ENCODE peak calls at places on chromosomes 5 and 9, in seven cellular contexts. One of them, this sample, is unnamed.

GRCh38 chr5:157046041-157046440 is 12.9 kb downstream of the HAVCR1 start:
- DNase-seq in WERI-Rb-1: peak
- DNase-seq in upper lobe of right lung: no peak
- DNase-seq in fibroblast of mammary gland: peak
- DNase-seq in colonic mucosa: peak
- DNase-seq in HFF-Myc: peak
- DNase-seq in GM12878: no peak
- DNase-seq in this sample: peak

GRCh38 chr5:57696005-57696755 is 213.6 kb upstream of the ACTBL2 start:
- DNase-seq in HFF-Myc: no peak
- DNase-seq in upper lobe of right lung: no peak
- DNase-seq in WERI-Rb-1: no peak
- DNase-seq in GM12878: no peak
- DNase-seq in colonic mucosa: no peak
- DNase-seq in fibroblast of mammary gland: no peak
- DNase-seq in this sample: no peak

GRCh38 chr5:82365744-82366228 is 87.6 kb upstream of the RPS23 start:
- DNase-seq in colonic mucosa: no peak
- DNase-seq in upper lobe of right lung: no peak
- DNase-seq in WERI-Rb-1: no peak
- DNase-seq in HFF-Myc: no peak
- DNase-seq in GM12878: no peak
- DNase-seq in fibroblast of mammary gland: peak
- DNase-seq in this sample: peak

GRCh38 chr9:111657051-111657450 is 4.4 kb upstream of the GNG10 start:
- DNase-seq in fibroblast of mammary gland: no peak
- DNase-seq in GM12878: no peak
- DNase-seq in WERI-Rb-1: no peak
- DNase-seq in HFF-Myc: no peak
- DNase-seq in upper lobe of right lung: no peak
- DNase-seq in colonic mucosa: no peak
- DNase-seq in this sample: no peak

GRCh38 chr9:23088932-23089364 is 642.3 kb downstream of the DMRTA1 start:
- DNase-seq in upper lobe of right lung: no peak
- DNase-seq in fibroblast of mammary gland: no peak
- DNase-seq in HFF-Myc: no peak
- DNase-seq in colonic mucosa: no peak
- DNase-seq in WERI-Rb-1: peak
- DNase-seq in GM12878: no peak
- DNase-seq in this sample: peak

GRCh38 chr9:15349892-15350761 is 43.1 kb upstream of the TTC39B start:
- DNase-seq in colonic mucosa: peak
- DNase-seq in GM12878: no peak
- DNase-seq in HFF-Myc: no peak
- DNase-seq in upper lobe of right lung: no peak
- DNase-seq in WERI-Rb-1: no peak
- DNase-seq in fibroblast of mammary gland: peak
- DNase-seq in this sample: no peak

GRCh38 chr5:177154003-177154643 is 20.6 kb downstream of the NSD1 start:
- DNase-seq in GM12878: no peak
- DNase-seq in HFF-Myc: no peak
- DNase-seq in colonic mucosa: peak
- DNase-seq in fibroblast of mammary gland: peak
- DNase-seq in upper lobe of right lung: no peak
- DNase-seq in WERI-Rb-1: no peak
- DNase-seq in this sample: no peak

GRCh38 chr9:2085719-2086515 is 70.8 kb downstream of the SMARCA2 start:
- DNase-seq in upper lobe of right lung: no peak
- DNase-seq in GM12878: no peak
- DNase-seq in colonic mucosa: no peak
- DNase-seq in fibroblast of mammary gland: peak
- DNase-seq in WERI-Rb-1: no peak
- DNase-seq in HFF-Myc: peak
- DNase-seq in this sample: no peak

DNA sequence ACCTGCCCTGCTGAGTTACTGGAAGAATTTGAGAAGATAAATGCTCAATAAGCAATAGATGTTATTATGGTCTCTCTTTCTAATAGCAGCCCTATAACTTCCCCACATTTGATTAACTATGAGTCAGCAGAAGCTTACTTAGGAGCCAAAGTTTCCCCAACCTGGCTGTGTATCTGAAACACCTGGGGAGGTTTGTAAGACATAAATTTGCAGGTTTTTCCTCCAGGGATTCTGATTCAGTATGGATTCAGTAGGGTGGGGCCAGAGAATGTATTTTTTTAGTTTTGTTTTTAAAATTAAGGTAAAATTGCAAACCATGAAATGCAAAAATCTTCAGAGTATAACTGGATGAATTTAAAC is 44.9 kb upstream of the GNPDA1 start:
- DNase-seq in HFF-Myc: no peak
- DNase-seq in colonic mucosa: no peak
- DNase-seq in upper lobe of right lung: no peak
- DNase-seq in GM12878: no peak
- DNase-seq in fibroblast of mammary gland: no peak
- DNase-seq in WERI-Rb-1: no peak
- DNase-seq in this sample: no peak
- H3K4me3 ChIP-seq in HFF-Myc: no peak
- H3K4me3 ChIP-seq in colonic mucosa: no peak
- H3K4me3 ChIP-seq in upper lobe of right lung: no peak
- H3K4me3 ChIP-seq in GM12878: no peak
- H3K4me3 ChIP-seq in fibroblast of mammary gland: no peak
- H3K4me3 ChIP-seq in WERI-Rb-1: no peak
- H3K4me3 ChIP-seq in this sample: no peak

GRCh38 chr5:54844905-54845566 is 140.4 kb downstream of the ESM1 start:
- DNase-seq in HFF-Myc: peak
- DNase-seq in colonic mucosa: no peak
- DNase-seq in GM12878: peak
- DNase-seq in fibroblast of mammary gland: peak
- DNase-seq in upper lobe of right lung: no peak
- DNase-seq in WERI-Rb-1: no peak
- DNase-seq in this sample: peak
- TF ChIP-seq CTCF in HFF-Myc: no peak
- TF ChIP-seq CTCF in colonic mucosa: peak
- TF ChIP-seq CTCF in GM12878: peak
- TF ChIP-seq CTCF in fibroblast of mammary gland: peak
- TF ChIP-seq CTCF in upper lobe of right lung: peak
- TF ChIP-seq CTCF in WERI-Rb-1: no peak
- TF ChIP-seq CTCF in this sample: peak

DNA sequence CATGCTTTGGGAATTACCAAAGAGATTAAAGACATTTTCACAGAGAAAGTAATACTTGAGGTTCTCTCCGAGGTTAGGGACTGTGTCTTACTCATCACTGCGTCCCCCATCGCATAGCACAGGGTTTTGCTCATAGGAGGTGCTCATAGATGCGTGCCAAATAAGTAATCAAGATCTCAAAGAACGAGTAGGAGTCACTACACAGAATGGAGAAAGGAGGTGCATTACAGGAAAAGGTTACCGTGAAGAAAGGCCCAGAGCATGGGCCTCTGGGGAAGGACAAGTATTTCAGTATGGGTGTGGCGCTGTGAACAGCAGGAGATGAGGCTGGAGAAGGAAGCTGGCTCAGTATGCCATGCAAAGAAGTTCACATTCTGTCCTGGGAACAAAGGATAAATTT is 182.4 kb downstream of the ACTL7B start:
- DNase-seq in upper lobe of right lung: no peak
- DNase-seq in GM12878: no peak
- DNase-seq in colonic mucosa: no peak
- DNase-seq in WERI-Rb-1: no peak
- DNase-seq in fibroblast of mammary gland: peak
- DNase-seq in HFF-Myc: no peak
- DNase-seq in this sample: no peak
- H3K4me3 ChIP-seq in upper lobe of right lung: no peak
- H3K4me3 ChIP-seq in GM12878: no peak
- H3K4me3 ChIP-seq in colonic mucosa: no peak
- H3K4me3 ChIP-seq in WERI-Rb-1: no peak
- H3K4me3 ChIP-seq in fibroblast of mammary gland: no peak
- H3K4me3 ChIP-seq in HFF-Myc: no peak
- H3K4me3 ChIP-seq in this sample: no peak

DNA sequence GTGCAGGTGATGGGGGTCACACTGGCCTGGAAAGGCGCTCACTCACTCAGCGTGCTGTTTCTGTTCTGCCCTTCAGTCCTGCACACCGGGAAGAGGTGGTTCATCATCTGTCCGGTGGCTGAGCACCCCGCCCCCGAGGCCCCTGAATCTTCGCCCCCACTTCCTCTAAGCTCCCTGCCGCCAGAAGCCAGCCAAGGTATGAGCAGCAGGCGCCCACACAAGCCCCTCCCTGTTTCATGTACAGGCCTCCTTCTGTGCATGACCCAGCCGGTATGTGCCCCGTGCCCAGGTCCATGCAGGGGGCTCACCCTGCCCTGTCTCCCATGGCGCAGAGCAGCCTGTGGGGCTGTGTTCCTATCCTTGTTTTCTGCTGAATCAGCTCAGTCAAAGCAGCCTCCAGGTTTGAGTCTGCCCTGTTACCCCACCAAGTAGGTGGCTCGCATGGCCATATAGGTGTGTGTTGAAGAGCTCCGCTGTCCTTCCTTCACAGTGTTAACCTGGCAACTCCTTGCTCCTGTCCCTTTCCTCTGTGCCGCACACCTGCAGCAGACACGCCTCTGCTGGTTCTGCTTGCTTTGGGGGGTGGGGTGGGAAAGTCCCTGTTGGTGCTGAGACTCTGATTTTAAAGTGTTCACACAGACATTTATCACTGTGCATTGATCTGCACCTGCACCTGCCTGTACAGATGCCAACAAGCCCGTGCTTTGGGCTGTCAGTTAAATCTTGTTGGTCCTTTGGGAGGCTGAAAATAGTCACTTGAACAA is 84.8 kb downstream of the WNK2 start:
- DNase-seq in fibroblast of mammary gland: no peak
- DNase-seq in colonic mucosa: peak
- DNase-seq in GM12878: no peak
- DNase-seq in upper lobe of right lung: peak
- DNase-seq in HFF-Myc: no peak
- DNase-seq in WERI-Rb-1: no peak
- DNase-seq in this sample: peak
- TF ChIP-seq CTCF in fibroblast of mammary gland: no peak
- TF ChIP-seq CTCF in colonic mucosa: no peak
- TF ChIP-seq CTCF in GM12878: no peak
- TF ChIP-seq CTCF in upper lobe of right lung: no peak
- TF ChIP-seq CTCF in HFF-Myc: no peak
- TF ChIP-seq CTCF in WERI-Rb-1: no peak
- TF ChIP-seq CTCF in this sample: no peak

DNA sequence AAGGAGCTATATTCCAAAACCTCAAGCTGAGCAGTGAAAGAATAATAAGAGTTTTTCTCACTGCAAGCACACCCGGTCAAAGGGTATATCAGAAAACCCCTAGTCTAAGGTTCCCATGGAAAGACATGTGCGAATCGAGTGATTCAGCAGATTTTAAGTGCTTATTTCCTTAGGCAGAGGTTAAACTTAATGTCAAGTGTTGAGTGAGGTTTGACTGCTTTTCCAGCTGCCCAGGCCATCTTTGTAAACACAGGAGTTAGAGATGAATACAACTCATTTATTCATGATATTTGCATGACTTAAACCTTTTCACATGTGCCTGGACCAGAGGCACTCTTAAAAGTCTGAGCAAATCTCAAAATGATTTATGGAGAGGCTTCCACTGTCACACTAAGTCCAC is 137.8 kb upstream of the RGMB start:
- DNase-seq in WERI-Rb-1: no peak
- DNase-seq in upper lobe of right lung: no peak
- DNase-seq in colonic mucosa: no peak
- DNase-seq in GM12878: no peak
- DNase-seq in fibroblast of mammary gland: peak
- DNase-seq in HFF-Myc: peak
- DNase-seq in this sample: no peak
- H3K4me3 ChIP-seq in WERI-Rb-1: no peak
- H3K4me3 ChIP-seq in upper lobe of right lung: no peak
- H3K4me3 ChIP-seq in colonic mucosa: no peak
- H3K4me3 ChIP-seq in GM12878: no peak
- H3K4me3 ChIP-seq in fibroblast of mammary gland: no peak
- H3K4me3 ChIP-seq in HFF-Myc: no peak
- H3K4me3 ChIP-seq in this sample: no peak

GRCh38 chr9:79131375-79131774 is 440.4 kb upstream of the TLE4 start:
- DNase-seq in WERI-Rb-1: peak
- DNase-seq in colonic mucosa: no peak
- DNase-seq in HFF-Myc: no peak
- DNase-seq in fibroblast of mammary gland: no peak
- DNase-seq in GM12878: no peak
- DNase-seq in upper lobe of right lung: no peak
- DNase-seq in this sample: no peak

GRCh38 chr9:79131876-79132377 is 439.8 kb upstream of the TLE4 start:
- DNase-seq in GM12878: no peak
- DNase-seq in fibroblast of mammary gland: no peak
- DNase-seq in upper lobe of right lung: no peak
- DNase-seq in HFF-Myc: no peak
- DNase-seq in WERI-Rb-1: peak
- DNase-seq in colonic mucosa: no peak
- DNase-seq in this sample: no peak

GRCh38 chr9:79123419-79123818 is 448.3 kb upstream of the TLE4 start:
- DNase-seq in HFF-Myc: no peak
- DNase-seq in fibroblast of mammary gland: peak
- DNase-seq in WERI-Rb-1: no peak
- DNase-seq in GM12878: no peak
- DNase-seq in upper lobe of right lung: no peak
- DNase-seq in colonic mucosa: no peak
- DNase-seq in this sample: no peak

GRCh38 chr9:79129865-79130480 is 441.8 kb upstream of the TLE4 start:
- DNase-seq in HFF-Myc: no peak
- DNase-seq in upper lobe of right lung: no peak
- DNase-seq in fibroblast of mammary gland: peak
- DNase-seq in colonic mucosa: peak
- DNase-seq in WERI-Rb-1: peak
- DNase-seq in GM12878: no peak
- DNase-seq in this sample: peak

GRCh38 chr9:79127661-79128060 is 444.1 kb upstream of the TLE4 start:
- DNase-seq in GM12878: no peak
- DNase-seq in colonic mucosa: no peak
- DNase-seq in WERI-Rb-1: no peak
- DNase-seq in upper lobe of right lung: no peak
- DNase-seq in HFF-Myc: no peak
- DNase-seq in fibroblast of mammary gland: no peak
- DNase-seq in this sample: no peak
- TF ChIP-seq CTCF in GM12878: no peak
- TF ChIP-seq CTCF in colonic mucosa: no peak
- TF ChIP-seq CTCF in WERI-Rb-1: no peak
- TF ChIP-seq CTCF in upper lobe of right lung: no peak
- TF ChIP-seq CTCF in HFF-Myc: no peak
- TF ChIP-seq CTCF in fibroblast of mammary gland: no peak
- TF ChIP-seq CTCF in this sample: no peak

GRCh38 chr5:155116456-155117251 is 103.1 kb downstream of the KIF4B start:
- DNase-seq in GM12878: no peak
- DNase-seq in fibroblast of mammary gland: no peak
- DNase-seq in WERI-Rb-1: no peak
- DNase-seq in HFF-Myc: no peak
- DNase-seq in upper lobe of right lung: no peak
- DNase-seq in colonic mucosa: no peak
- DNase-seq in this sample: no peak
- H3K4me3 ChIP-seq in GM12878: no peak
- H3K4me3 ChIP-seq in fibroblast of mammary gland: no peak
- H3K4me3 ChIP-seq in WERI-Rb-1: no peak
- H3K4me3 ChIP-seq in HFF-Myc: no peak
- H3K4me3 ChIP-seq in upper lobe of right lung: no peak
- H3K4me3 ChIP-seq in colonic mucosa: no peak
- H3K4me3 ChIP-seq in this sample: no peak

This sample was measured in GM12865.